ENCODE peak calls at places on chromosomes 16 and 17, in eight cellular contexts. N is psoas muscle, L is cardiac muscle cell, G is PC-3, V is fibroblast of mammary gland, R is prostate gland, P is Caco-2, O is lower leg skin. J is an unnamed sample.

GRCh38 chr16:80991792-80992430 is 14.8 kb downstream of the CMC2 start:
- DNase-seq in N (no peak), L (no peak), G (no peak), V (no peak), R (no peak), P (no peak), O (no peak), J (no peak)

GRCh38 chr16:67880584-67880983 is 4.1 kb upstream of the NRN1L start:
- DNase-seq in N (no peak), L (no peak), G (no peak), V (no peak), R (no peak), P (no peak), O (no peak), J (no peak)

GRCh38 chr17:8649157-8650118 is 18.9 kb upstream of the MYH10 start:
- DNase-seq in N (peak), L (no peak), G (no peak), V (peak), R (no peak), P (no peak), O (no peak), J (peak)

GRCh38 chr17:4706121-4706520 is 2.2 kb upstream of the PELP1 start:
- DNase-seq in N (no peak), L (no peak), G (peak), V (peak), R (no peak), P (no peak), O (no peak), J (no peak)

GRCh38 chr17:43817826-43818225 is 15.1 kb downstream of the MPP3 start:
- DNase-seq in N (no peak), L (no peak), G (no peak), V (no peak), R (no peak), P (no peak), O (peak), J (no peak)

GRCh38 chr17:5832886-5833285 is 237.3 kb upstream of the WSCD1 start:
- DNase-seq in N (no peak), L (no peak), G (peak), V (no peak), R (no peak), P (no peak), O (no peak), J (no peak)

GRCh38 chr17:66123163-66123562 is 68.8 kb downstream of the CEP112 start:
- DNase-seq in N (no peak), L (peak), G (peak), V (peak), R (no peak), P (no peak), O (no peak), J (no peak)

GRCh38 chr17:5500247-5500803 is 14.0 kb downstream of the MIS12 start:
- DNase-seq in N (no peak), L (no peak), G (no peak), V (no peak), R (no peak), P (no peak), O (no peak), J (no peak)

GRCh38 chr16:50419116-50419515 is 50.3 kb upstream of the BRD7 start:
- DNase-seq in N (no peak), L (no peak), G (no peak), V (no peak), R (no peak), P (no peak), O (no peak), J (no peak)

GRCh38 chr17:42744283-42744805 is 496 bp downstream of the EZH1 start:
- DNase-seq in N (peak), L (peak), G (peak), V (peak), R (peak), P (peak), O (peak), J (peak)
- TF ChIP-seq CTCF in N (no peak), L (peak), G (peak), V (no peak), R (no peak), P (no peak), O (no peak), J (no peak)

DNA sequence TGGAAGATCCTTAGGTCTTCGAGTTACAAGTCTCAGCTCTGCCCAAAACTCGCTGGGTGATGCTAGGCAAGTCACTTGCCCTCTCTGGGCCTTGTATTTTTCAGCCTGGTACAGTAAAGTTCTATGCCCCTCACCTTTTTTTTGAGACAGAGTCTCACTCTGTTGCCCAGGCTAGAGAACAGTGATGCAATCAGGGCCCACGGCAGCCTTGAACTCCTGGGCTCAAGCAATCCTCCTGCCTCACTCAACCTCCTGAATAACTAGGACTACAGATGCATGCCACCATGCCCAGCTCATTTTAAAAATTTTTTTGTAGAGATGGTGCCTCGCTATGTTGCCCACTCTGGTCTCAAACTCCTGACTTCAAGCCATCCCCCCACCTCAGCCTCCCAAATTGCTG is 3.8 kb downstream of the MYH11 start:
- DNase-seq in N (no peak), L (no peak), G (no peak), V (no peak), R (no peak), P (no peak), O (peak), J (no peak)
- H3K4me3 ChIP-seq in N (no peak), L (no peak), G (no peak), V (no peak), R (peak), P (no peak), O (no peak), J (peak)

DNA sequence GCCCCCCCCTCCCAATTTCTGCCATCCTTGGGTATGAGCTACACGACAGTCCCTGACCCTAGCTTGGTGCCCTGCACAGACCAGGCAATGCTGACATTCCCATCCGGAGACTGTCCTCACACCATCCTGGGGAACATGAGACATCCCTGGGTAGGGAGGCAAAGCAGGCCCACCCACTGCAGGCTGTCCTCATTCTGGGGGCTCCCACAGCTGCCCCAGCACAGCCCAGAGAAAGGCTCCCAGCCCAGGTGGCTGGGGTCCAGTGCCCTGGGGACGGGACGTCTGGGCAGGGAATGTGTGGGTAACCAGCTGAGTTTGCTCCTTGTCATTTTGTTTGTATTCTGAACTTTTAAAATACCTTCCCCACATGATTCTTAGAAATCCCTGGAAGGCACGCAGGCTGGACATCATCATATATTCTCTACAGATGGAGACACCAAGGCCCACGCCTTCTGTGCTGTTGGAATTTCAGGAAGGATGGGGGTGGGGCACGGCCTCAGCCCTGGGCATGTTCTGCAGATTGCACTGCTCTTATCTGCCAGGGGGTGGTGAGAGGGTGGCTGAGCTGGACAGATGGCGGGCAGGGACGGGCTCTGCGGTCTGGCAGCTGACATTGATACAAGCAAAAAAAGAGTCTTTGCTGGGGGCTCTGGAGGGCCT is 28.5 kb downstream of the LRRC75A start:
- DNase-seq in N (peak), L (peak), G (peak), V (no peak), R (no peak), P (no peak), O (no peak), J (no peak)
- TF ChIP-seq CTCF in N (no peak), L (no peak), G (peak), V (no peak), R (no peak), P (no peak), O (no peak), J (peak)

GRCh38 chr17:42673266-42673884 is 3.4 kb downstream of the PLEKHH3 start:
- DNase-seq in N (no peak), L (no peak), G (no peak), V (no peak), R (no peak), P (no peak), O (no peak), J (no peak)
- H3K4me3 ChIP-seq in N (peak), L (no peak), G (no peak), V (peak), R (peak), P (no peak), O (no peak), J (peak)

DNA sequence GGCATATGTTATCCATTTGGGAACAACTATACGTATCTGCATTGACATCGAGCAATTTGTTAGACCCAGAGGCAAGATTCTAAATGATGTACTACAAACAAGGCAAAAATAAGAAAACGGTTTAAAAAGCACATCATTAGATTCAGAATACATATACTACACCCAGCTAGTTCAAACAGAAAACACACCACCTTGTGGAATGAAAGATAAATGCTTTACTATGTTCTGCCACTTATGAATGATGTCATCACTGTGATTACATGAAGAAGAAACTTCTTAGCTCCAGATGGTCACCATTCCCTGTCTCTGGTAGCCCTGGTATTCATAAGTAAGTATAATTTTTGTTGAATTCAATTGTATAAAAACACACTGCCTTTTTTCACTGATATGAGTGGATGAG is 7.8 kb downstream of the NACA2 start:
- DNase-seq in N (no peak), L (peak), G (peak), V (peak), R (no peak), P (no peak), O (no peak), J (no peak)
- TF ChIP-seq CTCF in N (no peak), L (peak), G (peak), V (peak), R (peak), P (no peak), O (no peak), J (no peak)

DNA sequence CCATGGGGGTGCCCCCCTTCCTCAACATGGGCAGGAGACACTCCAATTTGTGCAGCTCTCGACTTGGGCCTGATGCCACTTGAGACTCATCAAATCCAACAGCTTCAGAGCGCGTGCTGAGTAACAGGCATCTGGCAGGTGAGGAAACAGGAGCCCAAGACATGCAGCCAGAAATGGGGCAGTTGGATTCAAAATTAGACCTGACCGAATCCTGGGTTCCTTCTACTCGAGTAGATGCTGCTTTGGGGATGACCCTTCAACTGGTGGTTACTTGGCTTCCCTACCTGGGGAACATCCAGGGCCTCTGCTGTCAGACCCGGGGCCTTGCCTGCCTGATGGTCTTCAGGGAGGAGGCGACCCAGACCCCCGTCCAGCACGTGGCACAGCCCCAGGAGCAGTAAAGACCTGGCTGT is 488 bp upstream of the NTN3 start:
- DNase-seq in N (no peak), L (no peak), G (peak), V (no peak), R (no peak), P (no peak), O (no peak), J (no peak)
- H3K4me3 ChIP-seq in N (peak), L (peak), G (no peak), V (no peak), R (no peak), P (peak), O (no peak), J (no peak)

DNA sequence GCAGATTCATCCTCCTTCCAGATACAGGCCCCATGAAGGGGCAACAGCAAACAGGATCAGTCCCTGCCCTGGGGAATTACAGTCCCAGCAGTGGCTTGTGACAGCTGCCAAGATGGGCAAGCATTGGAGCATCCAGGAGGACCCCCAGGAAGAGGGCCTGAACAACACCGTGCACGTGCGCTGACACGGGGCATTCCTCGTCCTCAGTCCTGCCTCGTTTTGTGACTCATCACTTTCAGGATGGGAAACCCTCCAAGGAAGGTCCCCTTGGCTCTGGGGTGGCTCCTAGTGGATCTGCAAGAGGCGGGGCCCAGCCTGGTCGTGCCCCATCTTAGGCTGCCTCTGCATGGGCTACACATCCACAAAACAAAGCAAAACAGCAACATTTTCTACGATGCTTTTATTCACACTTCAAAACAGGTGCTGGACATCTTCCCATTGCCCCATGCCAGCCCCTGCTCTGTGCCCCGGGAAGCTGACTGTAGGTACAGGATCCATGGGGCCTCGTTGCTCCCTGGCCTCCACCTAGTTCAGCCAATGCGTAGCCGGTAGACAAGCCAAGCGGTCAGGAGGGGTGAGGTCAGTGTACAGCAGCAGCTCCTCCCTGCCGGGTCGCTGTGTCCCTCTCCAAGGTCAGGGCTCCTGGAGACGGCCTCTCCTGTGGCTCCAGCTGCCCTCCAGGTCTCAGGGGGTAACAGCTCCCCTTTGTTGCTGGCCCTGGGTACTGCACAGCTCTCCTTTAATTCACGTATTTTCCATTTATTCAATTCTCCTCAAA is 32.3 kb downstream of the ACTG1 start:
- DNase-seq in N (peak), L (no peak), G (peak), V (peak), R (no peak), P (no peak), O (no peak), J (no peak)
- TF ChIP-seq CTCF in N (no peak), L (peak), G (no peak), V (peak), R (no peak), P (no peak), O (no peak), J (no peak)

J was measured in thoracic aorta.